ENCODE peak calls at places on chromosomes 16 and 17, in seven cellular contexts. N is heart left ventricle; Y is mucosa of descending colon; O is AG20443; G is HTR-8/SVneo; X is WTC11; R is stimulated activated CD8-positive, alpha-beta memory T cell treated with anti-CD3 and anti-CD28 coated beads, Interleukin-4, amount 100 ng/mL, for 24 hours. S is an unnamed sample.

GRCh38 chr17:47119746-47120520 is 69.2 kb downstream of the CDC27 start:
- DNase-seq in N (no peak), Y (no peak), O (peak; percentile 45), G (peak; percentile 32), X (no peak), R (no peak), S (no peak)

GRCh38 chr17:5115673-5116651 is at the start of gene USP6:
- DNase-seq in N (no peak), Y (no peak), O (no peak), G (no peak), X (peak; percentile 25), R (no peak), S (no peak)

GRCh38 chr16:53864819-53865491 is 161.0 kb downstream of the FTO start:
- DNase-seq in N (no peak), Y (no peak), O (no peak), G (no peak), X (no peak), R (no peak), S (no peak)

GRCh38 chr17:7404737-7405412 is 978 bp upstream of the TMEM256 start:
- DNase-seq in N (peak; percentile 72), Y (no peak), O (peak; percentile 89), G (peak; percentile 81), X (peak; percentile 69), R (peak; percentile 57), S (peak; percentile 55)

GRCh38 chr16:4488486-4488967 is 12.3 kb downstream of the HMOX2 start:
- DNase-seq in N (no peak), Y (no peak), O (no peak), G (no peak), X (no peak), R (no peak), S (no peak)

GRCh38 chr16:54587176-54587515 is 300.6 kb upstream of the IRX3 start:
- DNase-seq in N (no peak), Y (no peak), O (no peak), G (no peak), X (no peak), R (no peak), S (no peak)

GRCh38 chr16:48356633-48357376 is 28.4 kb downstream of the SIAH1 start:
- DNase-seq in N (no peak), Y (no peak), O (no peak), G (no peak), X (no peak), R (no peak), S (no peak)

GRCh38 chr17:74601944-74602572 is 10.0 kb upstream of the CD300LD start:
- DNase-seq in N (peak; percentile 26), Y (peak; percentile 59), O (peak; percentile 64), G (peak; percentile 68), X (peak; percentile 61), R (no peak), S (peak; percentile 29)

GRCh38 chr17:57751971-57752905 is 7.1 kb upstream of the CCDC182 start:
- DNase-seq in N (no peak), Y (no peak), O (no peak), G (no peak), X (no peak), R (no peak), S (no peak)

GRCh38 chr17:80816241-80817103 is 175.2 kb upstream of the CHMP6 start:
- DNase-seq in N (no peak), Y (no peak), O (no peak), G (no peak), X (no peak), R (no peak), S (no peak)

GRCh38 chr17:82910770-82911169 is 70.9 kb upstream of the ZNF750 start:
- DNase-seq in N (no peak), Y (no peak), O (no peak), G (no peak), X (no peak), R (no peak), S (no peak)

GRCh38 chr17:74270333-74270732 is 3.7 kb upstream of the DNAI2 start:
- DNase-seq in N (no peak), Y (no peak), O (no peak), G (no peak), X (no peak), R (no peak), S (no peak)

GRCh38 chr17:37361543-37361942 is 14.2 kb upstream of the C17orf78 start:
- DNase-seq in N (no peak), Y (no peak), O (no peak), G (peak; percentile 86), X (no peak), R (no peak), S (no peak)

GRCh38 chr17:40326014-40326831 is 17.2 kb downstream of the RARA start:
- DNase-seq in N (no peak), Y (no peak), O (no peak), G (no peak), X (no peak), R (no peak), S (no peak)

GRCh38 chr16:87562201-87562600 is 40.1 kb upstream of the JPH3 start:
- DNase-seq in N (no peak), Y (no peak), O (no peak), G (no peak), X (no peak), R (no peak), S (no peak)

GRCh38 chr17:41451154-41451728 is 10.5 kb upstream of the KRT38 start:
- DNase-seq in N (no peak), Y (no peak), O (no peak), G (no peak), X (no peak), R (no peak), S (no peak)

GRCh38 chr17:77769215-77769614 is 189.3 kb upstream of the TNRC6C start:
- DNase-seq in N (no peak), Y (no peak), O (no peak), G (no peak), X (no peak), R (no peak), S (no peak)

GRCh38 chr17:79777166-79777843 is 643 bp upstream of the CBX2 start:
- DNase-seq in N (peak; percentile 82), Y (no peak), O (peak; percentile 71), G (peak; percentile 65), X (peak; percentile 78), R (no peak), S (peak; percentile 71)

GRCh38 chr17:28599311-28600184 is 723 bp upstream of the SPAG5 start:
- DNase-seq in N (peak; percentile 53), Y (peak; percentile 77), O (peak; percentile 83), G (peak; percentile 66), X (no peak), R (peak; percentile 28), S (peak; percentile 78)

GRCh38 chr17:75566456-75567233 is 21.0 kb upstream of the MYO15B start:
- DNase-seq in N (no peak), Y (no peak), O (no peak), G (no peak), X (no peak), R (no peak), S (no peak)

GRCh38 chr17:81513669-81514484 is 1.3 kb upstream of the ACTG1 start:
- DNase-seq in N (peak; percentile 76), Y (peak; percentile 71), O (peak; percentile 58), G (no peak), X (peak; percentile 68), R (no peak), S (peak; percentile 72)

GRCh38 chr17:80068301-80069160 is 32.1 kb downstream of the CCDC40 start:
- DNase-seq in N (peak; percentile 42), Y (no peak), O (no peak), G (no peak), X (no peak), R (no peak), S (no peak)

GRCh38 chr17:34579017-34579946 is at the start of gene TMEM132E:
- DNase-seq in N (peak; percentile 43), Y (peak; percentile 14), O (peak; percentile 59), G (no peak), X (peak; percentile 68), R (no peak), S (peak; percentile 25)

GRCh38 chr17:9195346-9195870 is 174.1 kb downstream of the NTN1 start:
- DNase-seq in N (no peak), Y (no peak), O (no peak), G (no peak), X (no peak), R (no peak), S (no peak)

GRCh38 chr16:54356391-54356790 is 69.8 kb upstream of the IRX3 start:
- DNase-seq in N (no peak), Y (no peak), O (no peak), G (no peak), X (no peak), R (no peak), S (no peak)

GRCh38 chr16:50653633-50654524 is 27.2 kb downstream of the SNX20 start:
- DNase-seq in N (no peak), Y (no peak), O (no peak), G (no peak), X (no peak), R (no peak), S (no peak)

GRCh38 chr17:66240630-66241029 is 11.4 kb upstream of the APOH start:
- DNase-seq in N (no peak), Y (no peak), O (no peak), G (peak; percentile 31), X (no peak), R (no peak), S (no peak)

GRCh38 chr17:16980813-16981731 is 9.2 kb upstream of the TNFRSF13B start:
- DNase-seq in N (no peak), Y (peak; percentile 61), O (no peak), G (no peak), X (no peak), R (no peak), S (peak; percentile 52)

GRCh38 chr16:57185446-57185944 is 344 bp downstream of the PSME3IP1 start:
- DNase-seq in N (peak; percentile 48), Y (peak; percentile 64), O (peak; percentile 55), G (peak; percentile 24), X (no peak), R (peak; percentile 28), S (peak; percentile 52)

GRCh38 chr17:19344311-19345066 is 18.0 kb downstream of the B9D1 start:
- DNase-seq in N (no peak), Y (no peak), O (no peak), G (no peak), X (peak; percentile 9), R (no peak), S (no peak)

GRCh38 chr16:4597174-4597573 is 17.5 kb downstream of the UBALD1 start:
- DNase-seq in N (no peak), Y (no peak), O (no peak), G (no peak), X (no peak), R (no peak), S (no peak)

GRCh38 chr16:49588729-49589384 is 215.3 kb downstream of the C16orf78 start:
- DNase-seq in N (no peak), Y (no peak), O (no peak), G (no peak), X (peak; percentile 10), R (no peak), S (no peak)

GRCh38 chr16:778909-779527 is 9.2 kb downstream of the RPUSD1 start:
- DNase-seq in N (no peak), Y (no peak), O (no peak), G (no peak), X (no peak), R (no peak), S (no peak)

S was measured in colonic mucosa.